ENCODE peak calls at places on chromosomes 2 and 18, in four cellular contexts. P, T, Y and Z are unnamed samples.

GRCh38 chr2:47029737-47030524 is 114.3 kb upstream of the MCFD2 start:
- DNase-seq in T (no peak), Y (no peak), P (peak; percentile 85), Z (no peak)

GRCh38 chr2:67783026-67783425 is 279.8 kb downstream of the C1D start:
- DNase-seq in Y (peak; percentile 24), T (no peak), P (no peak), Z (no peak)

GRCh38 chr2:103788875-103789715 is 1027.3 kb downstream of the TMEM182 start:
- DNase-seq in P (peak; percentile 19), T (no peak), Y (no peak), Z (peak; percentile 42)

GRCh38 chr2:19949071-19949470 is 40.8 kb downstream of the WDR35 start:
- DNase-seq in P (no peak), Y (no peak), T (no peak), Z (no peak)

GRCh38 chr2:230075988-230076631 is 7.4 kb upstream of the SLC16A14 start:
- DNase-seq in T (no peak), P (no peak), Y (no peak), Z (no peak)

GRCh38 chr2:3575534-3576324 is 669 bp downstream of the RPS7 start:
- DNase-seq in P (peak; percentile 23), Y (no peak), T (no peak), Z (no peak)

GRCh38 chr2:229780856-229781773 is 66.8 kb upstream of the DNER start:
- DNase-seq in P (peak; percentile 45), T (no peak), Y (no peak), Z (no peak)

GRCh38 chr18:6257950-6258349 is 156.8 kb downstream of the L3MBTL4 start:
- DNase-seq in T (no peak), P (no peak), Y (no peak), Z (no peak)

GRCh38 chr2:68317971-68318685 is 1.6 kb downstream of the CNRIP1 start:
- DNase-seq in Y (no peak), T (no peak), P (no peak), Z (no peak)

GRCh38 chr18:8366656-8367055 is 242.6 kb upstream of the RAB12 start:
- DNase-seq in Y (no peak), T (no peak), P (no peak), Z (no peak)

GRCh38 chr2:215654177-215654850 is 218.4 kb upstream of the FN1 start:
- DNase-seq in P (no peak), Y (no peak), T (no peak), Z (no peak)
- H3K4me3 ChIP-seq in P (no peak overlapping the region), Y (no peak overlapping the region), T (no peak overlapping the region), Z (no peak overlapping the region)

GRCh38 chr2:190959911-190960788 is 53.8 kb downstream of the STAT1 start:
- DNase-seq in P (no peak), Y (no peak), T (no peak), Z (no peak)
- TF ChIP-seq POLR2A in P (no peak), Y (no peak), T (no peak), Z (no peak)

GRCh38 chr18:58862404-58862803 is 2.3 kb upstream of the ZNF532 start:
- DNase-seq in Y (no peak), T (no peak), P (no peak), Z (no peak)
- H3K4me3 ChIP-seq in Y (peak overlapping the region; percentile 42), T (peak overlapping the region; percentile 61), P (peak overlapping the region; percentile 54), Z (peak overlapping the region; percentile 47)

DNA sequence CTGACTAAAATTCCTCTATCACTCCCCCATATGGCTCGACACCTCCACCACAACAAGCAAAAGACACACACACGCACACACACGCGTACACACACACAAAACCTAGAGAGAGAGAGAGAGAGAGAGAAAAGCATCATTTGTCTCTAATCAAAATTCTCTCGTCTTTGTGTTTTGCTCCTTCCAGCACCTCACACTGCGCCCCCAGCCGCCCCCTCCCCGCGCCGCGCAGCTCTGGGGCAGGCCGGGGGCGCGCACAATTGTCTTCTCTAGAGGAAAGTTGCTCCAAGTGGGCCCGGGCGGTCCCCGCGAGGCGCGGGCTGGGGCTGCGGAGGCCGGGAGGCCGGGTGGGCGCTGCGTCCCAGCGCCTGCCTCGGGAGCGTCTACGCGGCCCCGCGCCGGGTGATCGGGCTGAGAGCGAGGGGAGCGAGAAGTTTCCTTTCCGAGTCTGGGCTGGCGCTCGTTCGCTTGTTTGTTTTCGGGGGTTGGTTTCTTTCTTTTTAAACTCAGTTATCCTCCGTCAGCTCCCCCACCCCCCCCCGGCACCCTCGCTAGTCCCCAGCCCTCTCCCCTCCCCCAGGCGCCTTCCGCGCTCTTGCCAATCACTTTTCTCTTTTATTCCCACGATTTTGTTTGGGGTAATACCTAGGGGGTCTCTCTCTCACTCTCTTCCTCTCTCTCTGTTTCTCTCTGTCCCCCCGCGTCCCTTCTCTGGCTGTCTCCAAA is 4.1 kb downstream of the ZEB2 start:
- DNase-seq in Y (peak; percentile 59), P (peak; percentile 29), T (no peak), Z (no peak)
- TF ChIP-seq POLR2A in Y (no peak), P (no peak), T (no peak), Z (no peak)

GRCh38 chr18:62324355-62324828 is 718 bp upstream of the TNFRSF11A start:
- DNase-seq in P (no peak), T (no peak), Y (no peak), Z (no peak)

GRCh38 chr18:62327977-62328376 is 2.9 kb downstream of the TNFRSF11A start:
- DNase-seq in T (no peak), Y (no peak), P (no peak), Z (no peak)

GRCh38 chr18:62326646-62327348 is 1.7 kb downstream of the TNFRSF11A start:
- DNase-seq in Y (no peak), P (no peak), T (no peak), Z (no peak)

GRCh38 chr18:62324917-62325805 is at the start of gene TNFRSF11A:
- DNase-seq in T (no peak), Y (no peak), P (peak; percentile 57), Z (no peak)

GRCh38 chr18:62325806-62326645 is 916 bp downstream of the TNFRSF11A start:
- DNase-seq in P (no peak), Y (no peak), T (no peak), Z (no peak)
- H3K4me3 ChIP-seq in P (peak overlapping the region; percentile 70), Y (peak overlapping the region; percentile 11), T (peak overlapping the region; percentile 57), Z (peak overlapping the region; percentile 59)

DNA sequence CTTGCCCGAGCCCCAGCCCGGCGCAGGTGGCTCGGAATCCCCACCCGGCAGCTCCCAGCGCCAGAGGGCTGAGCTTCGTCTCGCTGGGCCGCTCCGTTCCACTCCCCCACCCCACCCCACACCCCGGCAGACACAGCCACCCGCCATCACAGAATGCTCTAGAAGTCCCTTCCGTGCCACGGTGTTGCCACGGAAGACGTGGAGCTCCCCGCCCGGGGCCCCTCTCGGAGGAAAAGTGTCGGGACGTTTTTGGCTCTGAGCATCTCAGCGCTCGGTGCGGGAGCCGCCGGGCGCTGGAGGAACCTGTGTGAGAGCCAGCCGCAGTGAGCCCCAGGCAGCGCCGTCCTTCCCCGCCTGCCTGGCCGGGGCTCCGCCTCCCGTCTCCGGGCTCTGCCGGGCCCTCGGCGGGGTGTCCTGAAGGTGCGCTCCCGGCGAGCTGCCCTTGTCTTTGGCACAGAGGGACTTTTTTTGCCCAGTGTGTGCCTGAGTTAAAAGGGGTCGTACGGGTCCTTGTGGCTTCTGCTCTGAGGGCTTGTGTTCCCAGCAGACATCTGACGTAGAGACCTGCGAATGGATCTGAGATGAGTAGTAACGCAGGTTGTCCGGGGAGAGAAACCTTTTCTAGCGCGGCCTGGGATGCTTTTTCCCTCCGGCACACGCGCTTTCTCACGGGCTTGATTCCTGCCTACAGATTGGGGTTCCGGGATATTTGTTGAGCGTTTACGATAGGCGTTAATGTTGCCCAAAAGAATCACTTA is 1.8 kb downstream of the ZCCHC2 start:
- DNase-seq in Y (peak; percentile 51), T (peak; percentile 25), P (peak; percentile 33), Z (peak; percentile 50)
- TF ChIP-seq POLR2A in Y (peak; percentile 11), T (peak; percentile 27), P (peak; percentile 19), Z (peak; percentile 47)

GRCh38 chr2:112275887-112276773 is 733 bp downstream of the ZC3H6 start:
- DNase-seq in T (peak; percentile 76), Y (peak; percentile 91), P (peak; percentile 92), Z (peak; percentile 83)

GRCh38 chr2:112276954-112277353 is 1.6 kb downstream of the ZC3H6 start:
- DNase-seq in T (no peak), Y (no peak), P (no peak), Z (no peak)

GRCh38 chr2:112273349-112273748 is 2.0 kb upstream of the ZC3H6 start:
- DNase-seq in Y (no peak), P (no peak), T (no peak), Z (no peak)

GRCh38 chr2:112275314-112275886 is at the start of gene ZC3H6:
- DNase-seq in P (peak; percentile 99), T (peak; percentile 98), Y (peak; percentile 100), Z (peak; percentile 98)

GRCh38 chr2:112277591-112278220 is 2.3 kb downstream of the ZC3H6 start:
- DNase-seq in T (no peak), Y (no peak), P (no peak), Z (no peak)
- H3K4me3 ChIP-seq in T (no peak overlapping the region), Y (no peak overlapping the region), P (no peak overlapping the region), Z (no peak overlapping the region)

GRCh38 chr2:98012561-98012979 is 16.8 kb upstream of the TMEM131 start:
- DNase-seq in P (no peak), T (no peak), Y (no peak), Z (no peak)
- TF ChIP-seq POLR2A in P (no peak), T (no peak), Y (no peak), Z (no peak)

GRCh38 chr2:74504591-74504990 is 2.9 kb downstream of the PCGF1 start:
- DNase-seq in T (no peak), Y (no peak), P (no peak), Z (no peak)
- H3K4me3 ChIP-seq in T (no peak overlapping the region), Y (no peak overlapping the region), P (no peak overlapping the region), Z (no peak overlapping the region)